ENCODE peak calls at places on chromosomes 1 and 21, in five cellular contexts. Z is WTC11, G is K562, J is H1, X is GM12878. T is an unnamed sample.

GRCh38 chr1:145690587-145691558 is 16.3 kb downstream of the PDZK1 start:
- DNase-seq in X (peak; percentile 51), J (no peak), Z (no peak), G (no peak), T (peak; percentile 54)

GRCh38 chr21:30216041-30216723 is at the start of gene CLDN8:
- DNase-seq in X (no peak), Z (no peak), J (no peak), G (no peak), T (no peak)

GRCh38 chr1:14320518-14320917 is 278.0 kb upstream of the KAZN start:
- DNase-seq in X (no peak), G (peak; percentile 24), J (no peak), Z (no peak), T (no peak)

GRCh38 chr1:199780948-199781347 is 246.6 kb upstream of the NR5A2 start:
- DNase-seq in Z (no peak), J (no peak), G (no peak), X (no peak), T (no peak)

GRCh38 chr1:44407430-44408180 is 2.5 kb downstream of the RNF220 start:
- DNase-seq in Z (peak; percentile 57), X (no peak), G (no peak), J (peak; percentile 77), T (no peak)

GRCh38 chr21:44347911-44348451 is 5.4 kb upstream of the TRPM2 start:
- DNase-seq in Z (no peak), G (no peak), X (no peak), J (no peak), T (no peak)

GRCh38 chr1:2544875-2545638 is 11.1 kb upstream of the TNFRSF14 start:
- DNase-seq in G (peak; percentile 80), J (no peak), Z (no peak), X (no peak), T (no peak)

GRCh38 chr1:164637461-164638375 is 78.7 kb downstream of the PBX1 start:
- DNase-seq in X (no peak), Z (no peak), G (no peak), J (no peak), T (no peak)

GRCh38 chr1:182143825-182144661 is 82.5 kb upstream of the ZNF648 start:
- DNase-seq in X (no peak), Z (peak; percentile 13), J (peak; percentile 54), G (peak; percentile 37), T (no peak)

GRCh38 chr1:170929835-170930554 is 5.3 kb upstream of the MROH9 start:
- DNase-seq in X (peak; percentile 11), Z (no peak), J (no peak), G (peak; percentile 58), T (peak; percentile 44)

GRCh38 chr1:54107131-54107530 is 45.7 kb downstream of the CDCP2 start:
- DNase-seq in G (peak; percentile 56), X (no peak), J (peak; percentile 46), Z (no peak), T (no peak)

GRCh38 chr1:203480525-203481084 is 5.0 kb downstream of the PRELP start:
- DNase-seq in J (no peak), G (peak; percentile 66), Z (peak; percentile 45), X (no peak), T (no peak)

GRCh38 chr1:18900303-18900841 is 2.0 kb downstream of the ALDH4A1 start:
- DNase-seq in G (no peak), J (no peak), Z (no peak), X (no peak), T (peak; percentile 94)

DNA sequence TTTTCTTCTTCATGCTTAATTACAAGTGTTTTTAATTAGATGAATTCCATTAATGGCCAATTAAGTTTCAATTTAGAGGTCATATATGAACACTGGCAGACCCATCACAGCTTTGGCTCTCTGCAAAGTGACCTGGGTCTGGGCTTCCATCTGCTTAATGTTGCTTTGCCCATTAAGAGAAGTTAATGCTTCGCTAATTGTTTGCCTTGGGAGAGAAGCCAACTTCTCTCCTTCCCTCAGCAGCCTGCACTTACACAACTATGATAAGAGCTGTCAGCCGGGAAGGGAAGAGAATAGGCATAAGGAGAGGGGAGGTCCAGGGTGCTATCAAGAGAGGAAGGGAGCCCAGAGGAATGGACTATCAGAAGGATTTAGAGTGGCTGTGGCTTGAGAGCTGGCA is 29.0 kb upstream of the CCDC190 start:
- DNase-seq in Z (no peak), X (no peak), G (no peak), J (no peak), T (no peak)
- TF ChIP-seq ATF2 in Z (no peak), X (no peak), G (no peak), J (no peak), T (no peak)

GRCh38 chr21:15722591-15723324 is 7.0 kb upstream of the USP25 start:
- DNase-seq in Z (no peak), G (no peak), J (no peak), X (no peak), T (no peak)
- TF ChIP-seq ATF2 in Z (no peak), G (no peak), J (no peak), X (no peak), T (no peak)

DNA sequence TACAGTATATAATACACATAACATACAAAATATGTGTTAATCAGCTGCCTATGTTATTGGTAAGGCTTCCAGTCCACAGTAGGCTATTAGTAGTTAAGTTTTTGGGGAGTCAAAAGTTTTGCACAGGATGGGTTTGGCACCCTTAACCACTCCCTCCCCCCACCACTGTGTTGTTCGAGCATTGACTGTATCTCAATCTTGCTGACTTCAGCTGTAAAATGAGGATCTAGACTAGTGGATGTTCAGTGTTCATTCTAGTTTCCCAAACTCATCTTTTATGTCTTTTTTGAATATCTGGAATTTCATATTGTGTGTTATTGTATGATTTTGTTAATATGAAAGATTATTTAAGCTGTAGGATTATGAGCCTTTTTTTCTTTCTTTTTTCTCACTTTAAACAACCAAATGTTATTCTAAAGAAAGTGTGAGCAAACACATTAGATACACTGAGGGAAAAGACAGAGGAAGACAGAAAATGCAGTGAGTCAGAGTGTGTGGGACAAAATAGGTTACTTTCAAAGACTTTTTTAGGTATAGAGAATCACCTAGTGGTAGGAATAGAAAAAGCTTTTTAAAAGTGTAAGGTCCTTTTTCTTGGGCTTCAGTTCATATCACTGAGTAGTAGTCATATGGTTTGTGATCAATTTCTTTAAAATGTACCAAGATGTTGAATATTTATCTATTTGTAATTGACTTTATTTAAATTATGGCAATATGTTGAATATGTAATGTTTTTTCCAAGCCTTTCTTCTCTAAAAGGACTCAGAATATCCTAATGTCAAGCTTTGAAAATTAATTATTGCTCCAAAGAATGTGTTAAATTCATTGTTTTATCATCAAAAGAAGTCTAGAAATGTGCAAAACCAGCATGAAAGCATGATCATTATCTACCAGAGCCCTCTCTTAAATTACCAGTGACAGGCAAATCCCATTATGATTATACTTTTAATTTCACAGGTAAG is 17.9 kb upstream of the CENPF start:
- DNase-seq in X (no peak), Z (no peak), G (no peak), J (no peak), T (peak; percentile 31)
- TF ChIP-seq ATF2 in X (no peak), Z (no peak), G (no peak), J (no peak), T (no peak)

GRCh38 chr1:60904079-60904852 is 178.1 kb upstream of the NFIA start:
- DNase-seq in G (no peak), Z (no peak), J (no peak), X (no peak), T (no peak)
- TF ChIP-seq ATF2 in G (no peak), Z (no peak), J (no peak), X (no peak), T (no peak)

DNA sequence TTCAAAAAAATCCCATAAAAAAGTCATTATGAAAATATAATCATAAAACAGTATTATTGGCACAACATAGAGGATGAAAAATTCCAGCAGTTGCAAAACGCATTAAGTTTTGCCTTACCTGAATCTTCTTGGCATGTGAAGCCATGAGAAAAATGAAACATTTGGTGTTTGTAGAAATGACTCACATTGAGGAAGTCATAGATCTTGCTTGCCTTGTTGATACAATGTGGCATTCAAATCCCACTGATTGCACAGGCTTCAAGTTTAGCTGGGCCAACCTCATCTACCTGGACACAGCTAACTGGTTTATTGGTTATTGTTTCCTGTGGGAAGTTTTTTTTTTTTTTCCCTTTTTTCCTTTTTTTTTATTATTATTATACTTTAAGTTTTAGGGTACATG is 168.9 kb upstream of the C21orf91 start:
- DNase-seq in G (no peak), Z (no peak), X (no peak), J (no peak), T (no peak)
- TF ChIP-seq ATF2 in G (no peak), Z (no peak), X (no peak), J (no peak), T (no peak)

GRCh38 chr1:215357901-215358300 is 209.2 kb upstream of the KCTD3 start:
- DNase-seq in G (no peak), J (no peak), Z (no peak), X (no peak), T (no peak)

GRCh38 chr1:215358356-215358755 is 208.7 kb upstream of the KCTD3 start:
- DNase-seq in G (no peak), X (no peak), J (no peak), Z (no peak), T (no peak)

GRCh38 chr1:215360021-215360420 is 207.1 kb upstream of the KCTD3 start:
- DNase-seq in X (no peak), Z (no peak), G (no peak), J (no peak), T (no peak)

GRCh38 chr1:215360786-215361185 is 206.3 kb upstream of the KCTD3 start:
- DNase-seq in G (no peak), Z (no peak), X (no peak), J (no peak), T (no peak)
- TF ChIP-seq ATF2 in G (no peak), Z (no peak), X (no peak), J (no peak), T (no peak)

GRCh38 chr1:51302270-51302669 is 28.1 kb downstream of the TTC39A start:
- DNase-seq in X (no peak), G (no peak), J (no peak), Z (no peak), T (no peak)

GRCh38 chr1:51303315-51303714 is 27.0 kb downstream of the TTC39A start:
- DNase-seq in G (no peak), Z (no peak), J (no peak), X (no peak), T (no peak)

GRCh38 chr1:51302746-51303145 is 27.6 kb downstream of the TTC39A start:
- DNase-seq in X (no peak), J (no peak), Z (no peak), G (no peak), T (no peak)

GRCh38 chr1:51304360-51304759 is 26.0 kb downstream of the TTC39A start:
- DNase-seq in J (no peak), X (no peak), Z (no peak), G (no peak), T (no peak)

GRCh38 chr1:51303751-51304196 is 26.6 kb downstream of the TTC39A start:
- DNase-seq in G (peak; percentile 42), J (no peak), X (peak; percentile 32), Z (no peak), T (no peak)
- TF ChIP-seq ATF2 in G (no peak), J (no peak), X (no peak), Z (no peak), T (no peak)

DNA sequence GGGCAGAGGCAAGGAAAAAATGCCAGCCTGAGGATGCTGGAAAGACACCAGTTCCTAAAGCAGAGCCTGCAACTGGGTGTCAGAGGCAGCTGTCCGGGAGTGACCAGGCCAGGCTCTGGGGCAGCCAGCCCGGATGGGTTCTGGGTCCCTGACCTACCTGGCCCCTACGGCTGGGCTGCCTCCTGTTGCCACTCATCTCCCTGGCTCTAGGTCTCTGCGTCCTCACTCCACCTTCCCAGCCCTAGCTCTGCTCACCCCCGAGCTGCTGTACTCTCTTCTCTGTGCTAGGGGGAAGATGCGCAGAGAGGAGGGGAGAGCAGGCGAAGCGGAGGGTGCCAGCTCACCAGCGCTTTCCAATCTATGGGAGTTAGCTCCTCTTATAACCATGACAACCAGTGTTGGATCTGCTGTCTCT is 9.0 kb downstream of the ARHGEF2 start:
- DNase-seq in X (no peak), J (no peak), Z (no peak), G (no peak), T (no peak)
- TF ChIP-seq ATF2 in X (no peak), J (no peak), Z (no peak), G (no peak), T (no peak)

GRCh38 chr21:33041981-33042380 is 16.2 kb downstream of the OLIG2 start:
- DNase-seq in Z (no peak), G (no peak), X (no peak), J (no peak), T (no peak)
- TF ChIP-seq ATF2 in Z (no peak), G (no peak), X (no peak), J (no peak), T (no peak)